ENCODE peak calls at places on chromosomes 11 and 22, in eight cellular contexts. One of them, this sample, is unnamed.

GRCh38 chr22:29621761-29622526 is 18.5 kb downstream of the NF2 start:
- DNase-seq in GM12864: no peak
- DNase-seq in CD8-positive, alpha-beta T cell: no peak
- DNase-seq in coronary artery: no peak
- DNase-seq in foreskin fibroblast: peak; percentile 94
- DNase-seq in GM12865: no peak
- DNase-seq in neural progenitor cell: no peak
- DNase-seq in transverse colon: no peak
- DNase-seq in this sample: peak; percentile 94

GRCh38 chr11:6251120-6251733 is 8.4 kb upstream of the CCKBR start:
- DNase-seq in GM12865: peak; percentile 70
- DNase-seq in transverse colon: peak; percentile 82
- DNase-seq in GM12864: no peak
- DNase-seq in coronary artery: peak; percentile 79
- DNase-seq in foreskin fibroblast: peak; percentile 84
- DNase-seq in neural progenitor cell: peak; percentile 85
- DNase-seq in CD8-positive, alpha-beta T cell: peak; percentile 38
- DNase-seq in this sample: peak; percentile 18

GRCh38 chr22:42296381-42296853 is 26.0 kb upstream of the TCF20 start:
- DNase-seq in CD8-positive, alpha-beta T cell: peak; percentile 45
- DNase-seq in foreskin fibroblast: no peak
- DNase-seq in neural progenitor cell: no peak
- DNase-seq in GM12864: no peak
- DNase-seq in GM12865: no peak
- DNase-seq in coronary artery: no peak
- DNase-seq in transverse colon: peak; percentile 50
- DNase-seq in this sample: no peak

GRCh38 chr11:133905677-133906156 is 51.1 kb downstream of the IGSF9B start:
- DNase-seq in GM12865: peak; percentile 33
- DNase-seq in neural progenitor cell: no peak
- DNase-seq in GM12864: no peak
- DNase-seq in coronary artery: no peak
- DNase-seq in foreskin fibroblast: no peak
- DNase-seq in CD8-positive, alpha-beta T cell: no peak
- DNase-seq in transverse colon: no peak
- DNase-seq in this sample: no peak

GRCh38 chr11:9691865-9692264 is 28.0 kb downstream of the SWAP70 start:
- DNase-seq in GM12864: no peak
- DNase-seq in CD8-positive, alpha-beta T cell: no peak
- DNase-seq in neural progenitor cell: no peak
- DNase-seq in GM12865: no peak
- DNase-seq in coronary artery: no peak
- DNase-seq in foreskin fibroblast: peak; percentile 70
- DNase-seq in transverse colon: no peak
- DNase-seq in this sample: no peak

GRCh38 chr22:28773461-28773867 is 969 bp downstream of the CCDC117 start:
- DNase-seq in foreskin fibroblast: no peak
- DNase-seq in coronary artery: no peak
- DNase-seq in neural progenitor cell: no peak
- DNase-seq in CD8-positive, alpha-beta T cell: no peak
- DNase-seq in GM12864: peak; percentile 61
- DNase-seq in transverse colon: no peak
- DNase-seq in GM12865: peak; percentile 76
- DNase-seq in this sample: peak; percentile 41

GRCh38 chr22:23089010-23089409 is 18.7 kb downstream of the GNAZ start:
- DNase-seq in foreskin fibroblast: no peak
- DNase-seq in transverse colon: no peak
- DNase-seq in neural progenitor cell: no peak
- DNase-seq in coronary artery: no peak
- DNase-seq in GM12865: no peak
- DNase-seq in GM12864: no peak
- DNase-seq in CD8-positive, alpha-beta T cell: no peak
- DNase-seq in this sample: no peak

GRCh38 chr11:124900464-124900863 is 2.8 kb upstream of the ROBO4 start:
- DNase-seq in GM12865: no peak
- DNase-seq in GM12864: no peak
- DNase-seq in CD8-positive, alpha-beta T cell: no peak
- DNase-seq in foreskin fibroblast: peak; percentile 96
- DNase-seq in coronary artery: no peak
- DNase-seq in transverse colon: no peak
- DNase-seq in neural progenitor cell: no peak
- DNase-seq in this sample: peak; percentile 73

GRCh38 chr11:112281776-112282175 is 21.1 kb upstream of the PLET1 start:
- DNase-seq in coronary artery: no peak
- DNase-seq in GM12864: no peak
- DNase-seq in GM12865: peak; percentile 33
- DNase-seq in CD8-positive, alpha-beta T cell: no peak
- DNase-seq in transverse colon: peak; percentile 42
- DNase-seq in foreskin fibroblast: no peak
- DNase-seq in neural progenitor cell: no peak
- DNase-seq in this sample: no peak

GRCh38 chr11:14454861-14455632 is 44.6 kb downstream of the COPB1 start:
- DNase-seq in coronary artery: no peak
- DNase-seq in neural progenitor cell: peak; percentile 16
- DNase-seq in GM12864: no peak
- DNase-seq in GM12865: peak; percentile 31
- DNase-seq in foreskin fibroblast: peak; percentile 54
- DNase-seq in CD8-positive, alpha-beta T cell: no peak
- DNase-seq in transverse colon: no peak
- DNase-seq in this sample: no peak

GRCh38 chr11:36569095-36569494 is 1.3 kb downstream of the RAG1 start:
- DNase-seq in coronary artery: no peak
- DNase-seq in CD8-positive, alpha-beta T cell: no peak
- DNase-seq in transverse colon: no peak
- DNase-seq in foreskin fibroblast: no peak
- DNase-seq in GM12865: no peak
- DNase-seq in neural progenitor cell: no peak
- DNase-seq in GM12864: no peak
- DNase-seq in this sample: no peak

GRCh38 chr11:36567684-36568083 is at the start of gene RAG1:
- DNase-seq in coronary artery: no peak
- DNase-seq in neural progenitor cell: no peak
- DNase-seq in CD8-positive, alpha-beta T cell: no peak
- DNase-seq in GM12864: no peak
- DNase-seq in transverse colon: no peak
- DNase-seq in GM12865: no peak
- DNase-seq in foreskin fibroblast: no peak
- DNase-seq in this sample: no peak

GRCh38 chr11:36566407-36567053 is 1.3 kb upstream of the RAG1 start:
- DNase-seq in foreskin fibroblast: no peak
- DNase-seq in GM12864: no peak
- DNase-seq in GM12865: peak; percentile 5
- DNase-seq in transverse colon: no peak
- DNase-seq in CD8-positive, alpha-beta T cell: no peak
- DNase-seq in coronary artery: no peak
- DNase-seq in neural progenitor cell: no peak
- DNase-seq in this sample: no peak

GRCh38 chr11:36565033-36565610 is 2.7 kb upstream of the RAG1 start:
- DNase-seq in neural progenitor cell: no peak
- DNase-seq in coronary artery: no peak
- DNase-seq in CD8-positive, alpha-beta T cell: no peak
- DNase-seq in GM12864: no peak
- DNase-seq in foreskin fibroblast: no peak
- DNase-seq in GM12865: no peak
- DNase-seq in transverse colon: no peak
- DNase-seq in this sample: no peak

DNA sequence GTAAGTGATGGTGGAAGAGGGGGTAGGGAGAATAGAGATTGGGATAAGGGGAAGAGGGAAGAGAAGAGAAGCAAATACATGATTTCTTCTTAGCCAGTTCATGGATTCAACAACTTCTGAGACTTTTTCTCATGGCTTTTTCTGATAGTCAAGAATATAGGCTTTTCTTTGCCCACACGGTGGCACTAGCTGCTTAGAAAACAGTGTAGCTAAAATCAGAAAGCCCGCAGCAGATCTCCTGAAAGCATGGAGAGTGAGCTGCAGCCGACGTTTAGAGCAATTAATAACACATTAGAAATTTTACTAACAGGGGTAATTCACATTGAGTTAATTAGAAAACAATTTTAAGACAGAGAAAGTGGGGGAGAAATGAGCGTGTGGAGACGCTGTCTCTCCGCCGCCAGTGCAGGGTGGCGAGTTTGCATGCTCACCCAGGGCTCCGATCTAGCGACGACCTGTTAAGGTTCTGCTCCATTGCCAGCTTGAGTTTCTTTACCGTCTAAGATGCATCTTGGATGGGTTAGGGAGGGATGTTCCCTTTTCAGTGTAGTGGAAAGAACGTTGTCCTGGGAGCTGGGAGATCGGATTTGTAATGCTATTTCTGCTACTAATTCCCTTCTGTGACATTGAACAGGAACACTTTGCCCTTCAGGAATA is 3.3 kb upstream of the RAG1 start:
- DNase-seq in neural progenitor cell: peak; percentile 78
- DNase-seq in GM12865: peak; percentile 63
- DNase-seq in coronary artery: no peak
- DNase-seq in CD8-positive, alpha-beta T cell: peak; percentile 42
- DNase-seq in GM12864: no peak
- DNase-seq in transverse colon: peak; percentile 47
- DNase-seq in foreskin fibroblast: peak; percentile 78
- DNase-seq in this sample: no peak
- H3K4me3 ChIP-seq in neural progenitor cell: peak overlapping the region; percentile 36
- H3K4me3 ChIP-seq in GM12865: no peak overlapping the region
- H3K4me3 ChIP-seq in coronary artery: peak overlapping the region; percentile 66
- H3K4me3 ChIP-seq in CD8-positive, alpha-beta T cell: no peak overlapping the region
- H3K4me3 ChIP-seq in GM12864: no peak overlapping the region
- H3K4me3 ChIP-seq in transverse colon: peak overlapping the region; percentile 5
- H3K4me3 ChIP-seq in foreskin fibroblast: peak overlapping the region; percentile 32
- H3K4me3 ChIP-seq in this sample: peak overlapping the region; percentile 7

DNA sequence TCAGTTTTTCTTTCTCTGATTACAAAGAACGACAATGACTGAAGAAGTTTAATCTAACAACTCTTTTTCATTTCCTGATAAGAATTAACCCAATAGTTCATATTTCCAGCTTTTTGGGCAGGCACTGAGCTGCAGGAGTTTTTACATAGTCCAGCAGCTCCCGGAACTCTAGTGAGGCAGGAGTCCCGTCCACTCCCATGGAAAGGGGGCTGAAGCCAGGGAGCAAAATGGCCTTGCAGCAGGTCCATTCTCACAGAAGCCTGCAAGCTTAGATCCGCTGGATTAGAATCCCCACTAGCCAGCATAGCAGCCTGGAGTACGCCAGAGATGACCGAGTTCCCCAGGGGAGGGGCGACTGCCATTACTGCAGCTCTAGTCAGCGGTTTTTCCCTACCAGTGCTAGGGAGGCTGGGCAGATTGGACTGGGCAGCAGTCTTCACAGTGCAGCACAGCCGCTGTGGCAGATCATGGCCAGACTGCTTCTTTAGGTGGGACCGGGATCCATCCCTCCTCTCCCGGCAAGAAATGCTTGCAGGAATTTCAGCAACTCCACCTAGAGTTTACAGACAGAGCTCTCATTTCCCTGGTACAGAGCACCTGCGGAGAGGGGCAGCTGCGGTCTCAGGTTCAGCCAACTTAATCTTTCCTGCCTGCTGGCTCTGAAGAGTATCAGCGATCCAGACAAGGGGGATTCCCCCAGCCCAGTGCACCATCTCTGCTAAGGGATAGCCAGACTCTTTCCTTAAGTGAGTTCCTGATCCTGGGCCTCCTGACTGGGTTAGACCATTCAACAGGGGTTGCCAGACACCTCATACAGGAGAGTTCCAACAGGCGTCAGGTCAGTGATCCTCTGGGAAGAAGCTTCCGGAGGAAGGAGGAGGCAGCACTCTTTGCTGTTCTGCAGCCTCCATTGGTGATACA is 742 bp upstream of the CASP4 start:
- DNase-seq in GM12865: no peak
- DNase-seq in GM12864: no peak
- DNase-seq in CD8-positive, alpha-beta T cell: no peak
- DNase-seq in foreskin fibroblast: no peak
- DNase-seq in transverse colon: peak; percentile 10
- DNase-seq in neural progenitor cell: peak; percentile 43
- DNase-seq in coronary artery: peak; percentile 82
- DNase-seq in this sample: no peak
- H3K4me3 ChIP-seq in GM12865: peak overlapping the region; percentile 92
- H3K4me3 ChIP-seq in GM12864: peak overlapping the region; percentile 58
- H3K4me3 ChIP-seq in CD8-positive, alpha-beta T cell: peak overlapping the region; percentile 66
- H3K4me3 ChIP-seq in foreskin fibroblast: peak overlapping the region; percentile 57
- H3K4me3 ChIP-seq in transverse colon: no peak overlapping the region
- H3K4me3 ChIP-seq in neural progenitor cell: no peak overlapping the region
- H3K4me3 ChIP-seq in coronary artery: peak overlapping the region; percentile 71
- H3K4me3 ChIP-seq in this sample: peak overlapping the region; percentile 52

GRCh38 chr11:1827931-1828330 is 6.9 kb upstream of the SYT8 start:
- DNase-seq in coronary artery: no peak
- DNase-seq in foreskin fibroblast: no peak
- DNase-seq in CD8-positive, alpha-beta T cell: no peak
- DNase-seq in GM12865: no peak
- DNase-seq in neural progenitor cell: no peak
- DNase-seq in transverse colon: no peak
- DNase-seq in GM12864: no peak
- DNase-seq in this sample: no peak
- H3K4me3 ChIP-seq in coronary artery: no peak overlapping the region
- H3K4me3 ChIP-seq in foreskin fibroblast: no peak overlapping the region
- H3K4me3 ChIP-seq in CD8-positive, alpha-beta T cell: no peak overlapping the region
- H3K4me3 ChIP-seq in GM12865: no peak overlapping the region
- H3K4me3 ChIP-seq in neural progenitor cell: no peak overlapping the region
- H3K4me3 ChIP-seq in transverse colon: no peak overlapping the region
- H3K4me3 ChIP-seq in GM12864: no peak overlapping the region
- H3K4me3 ChIP-seq in this sample: no peak overlapping the region

DNA sequence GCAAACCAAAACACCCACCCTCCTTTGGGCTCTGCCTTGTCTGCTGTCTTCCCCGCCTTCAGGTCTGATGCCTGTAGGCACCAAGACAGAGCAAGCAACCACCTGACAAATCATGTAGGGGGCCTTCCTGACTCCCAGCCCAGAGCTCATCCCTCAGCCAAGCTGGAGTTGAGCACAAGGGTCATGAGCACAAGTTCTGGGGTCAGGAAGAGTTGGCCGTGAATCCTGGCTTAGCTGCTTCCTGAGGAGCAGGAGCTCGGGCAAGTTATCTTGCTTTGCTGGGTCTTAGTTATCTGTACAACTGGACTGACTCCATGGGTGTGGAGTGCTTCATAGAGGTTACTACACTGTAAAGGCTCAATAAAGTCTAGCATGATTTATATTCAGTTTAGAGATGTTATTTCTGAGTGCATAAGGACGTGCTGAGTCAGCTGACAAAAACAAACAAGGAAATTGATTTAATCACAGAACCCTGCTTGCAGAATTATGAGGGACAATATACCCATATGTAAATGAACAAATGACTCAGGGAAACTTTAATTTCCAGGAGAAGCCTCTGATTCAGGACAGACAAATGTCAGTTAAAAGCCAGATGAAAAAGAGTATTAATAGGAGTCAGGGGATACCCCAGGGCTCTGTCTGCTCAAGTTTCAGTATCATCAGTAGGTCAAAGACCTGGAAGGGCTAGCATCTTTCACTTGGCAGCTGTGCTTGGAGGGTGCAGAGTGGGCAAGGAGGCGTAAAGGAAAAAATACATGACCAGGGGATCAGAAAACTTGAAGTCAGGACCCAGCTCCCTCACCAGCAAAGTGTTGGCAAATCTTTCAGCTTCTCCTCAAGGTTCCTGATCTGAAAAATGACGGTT is 15.1 kb upstream of the APOA1 start:
- DNase-seq in coronary artery: peak; percentile 57
- DNase-seq in CD8-positive, alpha-beta T cell: no peak
- DNase-seq in GM12864: no peak
- DNase-seq in foreskin fibroblast: peak; percentile 75
- DNase-seq in neural progenitor cell: no peak
- DNase-seq in transverse colon: peak; percentile 42
- DNase-seq in GM12865: peak; percentile 47
- DNase-seq in this sample: peak; percentile 55
- H3K4me3 ChIP-seq in coronary artery: no peak overlapping the region
- H3K4me3 ChIP-seq in CD8-positive, alpha-beta T cell: peak overlapping the region; percentile 25
- H3K4me3 ChIP-seq in GM12864: no peak overlapping the region
- H3K4me3 ChIP-seq in foreskin fibroblast: no peak overlapping the region
- H3K4me3 ChIP-seq in neural progenitor cell: no peak overlapping the region
- H3K4me3 ChIP-seq in transverse colon: no peak overlapping the region
- H3K4me3 ChIP-seq in GM12865: no peak overlapping the region
- H3K4me3 ChIP-seq in this sample: no peak overlapping the region

GRCh38 chr11:28708075-28708474 is 599.9 kb downstream of the METTL15 start:
- DNase-seq in GM12865: no peak
- DNase-seq in foreskin fibroblast: no peak
- DNase-seq in coronary artery: no peak
- DNase-seq in CD8-positive, alpha-beta T cell: no peak
- DNase-seq in GM12864: no peak
- DNase-seq in transverse colon: no peak
- DNase-seq in neural progenitor cell: no peak
- DNase-seq in this sample: no peak
- H3K4me3 ChIP-seq in GM12865: no peak overlapping the region
- H3K4me3 ChIP-seq in foreskin fibroblast: no peak overlapping the region
- H3K4me3 ChIP-seq in coronary artery: no peak overlapping the region
- H3K4me3 ChIP-seq in CD8-positive, alpha-beta T cell: no peak overlapping the region
- H3K4me3 ChIP-seq in GM12864: no peak overlapping the region
- H3K4me3 ChIP-seq in transverse colon: no peak overlapping the region
- H3K4me3 ChIP-seq in neural progenitor cell: no peak overlapping the region
- H3K4me3 ChIP-seq in this sample: no peak overlapping the region